ENCODE peak calls at places on chromosome 18, in nine cellular contexts. F, H, N, G, P, Q, M, B and E are unnamed samples.

GRCh38 chr18:13260114-13260926 is 41.8 kb downstream of the LDLRAD4 start:
- DNase-seq in F (no peak), H (no peak), N (no peak), G (no peak), P (no peak), Q (no peak), M (no peak), B (no peak), E (no peak)

GRCh38 chr18:51068111-51068510 is 38.1 kb downstream of the SMAD4 start:
- DNase-seq in F (peak; percentile 39), H (peak; percentile 41), N (peak; percentile 72), G (peak; percentile 64), P (peak; percentile 76), Q (no peak), M (no peak), B (no peak), E (no peak)

GRCh38 chr18:26863921-26864497 is 1.5 kb downstream of the AQP4 start:
- DNase-seq in F (no peak), H (no peak), N (no peak), G (no peak), P (no peak), Q (no peak), M (no peak), B (no peak), E (no peak)

GRCh38 chr18:7748252-7749000 is 181.3 kb downstream of the PTPRM start:
- DNase-seq in F (no peak), H (no peak), N (no peak), G (no peak), P (no peak), Q (no peak), M (no peak), B (no peak), E (no peak)

GRCh38 chr18:3058328-3059191 is 45.6 kb upstream of the LPIN2 start:
- DNase-seq in F (no peak), H (no peak), N (no peak), G (no peak), P (no peak), Q (no peak), M (no peak), B (no peak), E (no peak)

GRCh38 chr18:79845164-79845563 is 47.4 kb downstream of the KCNG2 start:
- DNase-seq in F (no peak), H (no peak), N (no peak), G (no peak), P (no peak), Q (no peak), M (no peak), B (no peak), E (no peak)

GRCh38 chr18:76808561-76808960 is 13.8 kb upstream of the ZNF236 start:
- DNase-seq in F (no peak), H (no peak), N (no peak), G (no peak), P (no peak), Q (no peak), M (no peak), B (no peak), E (no peak)

GRCh38 chr18:63762518-63762917 is 12.7 kb upstream of the SERPINB7 start:
- DNase-seq in F (peak; percentile 79), H (peak; percentile 93), N (peak; percentile 81), G (peak; percentile 51), P (peak; percentile 52), Q (no peak), M (no peak), B (no peak), E (no peak)

GRCh38 chr18:36108601-36109000 is 20.5 kb downstream of the SLC39A6 start:
- DNase-seq in F (no peak), H (no peak), N (no peak), G (no peak), P (no peak), Q (no peak), M (no peak), B (no peak), E (no peak)

GRCh38 chr18:79797518-79798345 is at the start of gene KCNG2:
- DNase-seq in F (no peak), H (no peak), N (no peak), G (no peak), P (no peak), Q (no peak), M (peak; percentile 46), B (no peak), E (peak; percentile 61)

GRCh38 chr18:75433098-75433497 is 5.6 kb upstream of the SMIM21 start:
- DNase-seq in F (no peak), H (no peak), N (no peak), G (no peak), P (no peak), Q (no peak), M (no peak), B (no peak), E (no peak)

GRCh38 chr18:8496186-8496585 is 113.1 kb upstream of the RAB12 start:
- DNase-seq in F (no peak), H (no peak), N (no peak), G (peak; percentile 37), P (no peak), Q (no peak), M (no peak), B (no peak), E (no peak)

GRCh38 chr18:12283256-12283655 is 24.8 kb upstream of the TUBB6 start:
- DNase-seq in F (peak; percentile 26), H (peak; percentile 84), N (peak; percentile 40), G (peak; percentile 38), P (no peak), Q (no peak), M (no peak), B (no peak), E (no peak)

GRCh38 chr18:79393626-79394401 is 1.9 kb upstream of the NFATC1 start:
- DNase-seq in F (peak; percentile 31), H (peak; percentile 56), N (peak; percentile 74), G (peak; percentile 88), P (peak; percentile 79), Q (peak; percentile 58), M (peak; percentile 64), B (peak; percentile 41), E (no peak)

GRCh38 chr18:22604390-22604985 is 186.8 kb upstream of the CTAGE1 start:
- DNase-seq in F (no peak), H (peak; percentile 9), N (no peak), G (peak; percentile 47), P (peak; percentile 93), Q (no peak), M (no peak), B (peak; percentile 31), E (no peak)

GRCh38 chr18:75467396-75467795 is 39.9 kb upstream of the SMIM21 start:
- DNase-seq in F (no peak), H (no peak), N (no peak), G (no peak), P (no peak), Q (no peak), M (no peak), B (no peak), E (no peak)

GRCh38 chr18:6236258-6236657 is 178.5 kb downstream of the L3MBTL4 start:
- DNase-seq in F (no peak), H (no peak), N (no peak), G (no peak), P (no peak), Q (no peak), M (no peak), B (no peak), E (no peak)

GRCh38 chr18:23964282-23965238 is 50.0 kb upstream of the TTC39C start:
- DNase-seq in F (no peak), H (no peak), N (no peak), G (no peak), P (no peak), Q (peak; percentile 18), M (no peak), B (no peak), E (no peak)

GRCh38 chr18:43271593-43272432 is 5.5 kb downstream of the SYT4 start:
- DNase-seq in F (peak; percentile 9), H (peak; percentile 26), N (peak; percentile 57), G (peak; percentile 75), P (peak; percentile 77), Q (peak; percentile 73), M (peak; percentile 48), B (no peak), E (peak; percentile 4)

GRCh38 chr18:30072609-30073385 is 969.7 kb downstream of the DSC3 start:
- DNase-seq in F (no peak), H (no peak), N (no peak), G (no peak), P (no peak), Q (no peak), M (no peak), B (no peak), E (no peak)

GRCh38 chr18:13629841-13630747 is 96.3 kb downstream of the FAM210A start:
- DNase-seq in F (peak; percentile 16), H (peak; percentile 43), N (peak; percentile 48), G (peak; percentile 52), P (peak; percentile 61), Q (peak; percentile 84), M (peak; percentile 52), B (no peak), E (peak; percentile 85)

GRCh38 chr18:66682855-66683322 is 79.0 kb upstream of the CDH19 start:
- DNase-seq in F (no peak), H (no peak), N (no peak), G (peak; percentile 18), P (no peak), Q (no peak), M (no peak), B (no peak), E (no peak)

GRCh38 chr18:76494541-76495403 is at the start of gene ZNF516:
- DNase-seq in F (no peak), H (no peak), N (no peak), G (peak; percentile 47), P (peak; percentile 23), Q (peak; percentile 67), M (peak; percentile 62), B (no peak), E (no peak)